ENCODE peak calls at places on chromosomes 7 and 10, in seven cellular contexts. B, H, E, R, L, X and I are unnamed samples.

GRCh38 chr10:93315261-93315660 is 166.9 kb downstream of the MYOF start:
- DNase-seq in X (no peak), B (no peak), E (no peak), L (no peak), R (no peak), H (no peak), I (no peak)

GRCh38 chr10:1182280-1183032 is 126.3 kb downstream of the WDR37 start:
- DNase-seq in R (no peak), B (no peak), X (no peak), E (peak), H (no peak), L (no peak), I (no peak)

GRCh38 chr10:131885391-131886165 is 15.2 kb upstream of the PPP2R2D start:
- DNase-seq in X (peak), E (peak), B (no peak), R (peak), H (peak), L (peak), I (peak)

GRCh38 chr10:129945941-129946760 is 17.9 kb downstream of the EBF3 start:
- DNase-seq in B (peak), X (no peak), L (no peak), E (no peak), R (no peak), H (no peak), I (no peak)

GRCh38 chr7:41828911-41829310 is 126.0 kb upstream of the INHBA start:
- DNase-seq in L (no peak), H (no peak), B (no peak), X (no peak), E (no peak), R (no peak), I (no peak)

GRCh38 chr10:31341552-31341951 is 22.5 kb downstream of the ZEB1 start:
- DNase-seq in B (no peak), R (no peak), E (no peak), X (no peak), H (no peak), L (no peak), I (no peak)

GRCh38 chr10:67788028-67788886 is 49.7 kb downstream of the DNAJC12 start:
- DNase-seq in E (peak), L (peak), X (peak), B (peak), R (peak), H (peak), I (peak)

GRCh38 chr10:93206652-93207051 is 133.0 kb downstream of the CYP26A1 start:
- DNase-seq in B (no peak), H (peak), L (no peak), R (no peak), E (no peak), X (no peak), I (no peak)

GRCh38 chr10:97547889-97548485 is 24.6 kb upstream of the ANKRD2 start:
- DNase-seq in R (no peak), L (no peak), H (no peak), B (peak), X (no peak), E (no peak), I (no peak)

GRCh38 chr7:83468251-83468739 is 180.6 kb downstream of the SEMA3E start:
- DNase-seq in X (no peak), R (peak), E (no peak), L (peak), H (peak), B (peak), I (peak)

GRCh38 chr7:82146491-82146890 is 297.1 kb downstream of the CACNA2D1 start:
- DNase-seq in X (no peak), H (no peak), E (no peak), L (no peak), R (no peak), B (no peak), I (no peak)

GRCh38 chr10:50362547-50363125 is 111.3 kb upstream of the ASAH2 start:
- DNase-seq in L (no peak), R (no peak), X (no peak), H (no peak), E (no peak), B (peak), I (no peak)

GRCh38 chr7:156496491-156497264 is 143.9 kb upstream of the RNF32 start:
- DNase-seq in R (no peak), E (no peak), L (no peak), X (no peak), H (no peak), B (no peak), I (no peak)

GRCh38 chr7:122651451-122651850 is 47.5 kb downstream of the RNF133 start:
- DNase-seq in H (no peak), X (no peak), L (no peak), R (no peak), E (no peak), B (no peak), I (no peak)

GRCh38 chr7:27608776-27609495 is 53.7 kb downstream of the HIBADH start:
- DNase-seq in H (no peak), B (peak), E (no peak), R (no peak), X (no peak), L (no peak), I (no peak)

GRCh38 chr10:24128066-24128751 is 80.7 kb upstream of the KIAA1217 start:
- DNase-seq in E (no peak), H (no peak), B (no peak), L (peak), X (no peak), R (no peak), I (no peak)

GRCh38 chr7:28854750-28855074 is 103.4 kb downstream of the TRIL start:
- DNase-seq in E (no peak), B (no peak), L (no peak), X (no peak), H (no peak), R (no peak), I (no peak)

GRCh38 chr10:59954296-59954695 is 47.9 kb upstream of the CCDC6 start:
- DNase-seq in H (no peak), B (no peak), X (no peak), R (no peak), L (no peak), E (no peak), I (no peak)

GRCh38 chr10:73591935-73592699 is 975 bp upstream of the USP54 start:
- DNase-seq in L (no peak), R (peak), X (peak), H (peak), B (peak), E (no peak), I (peak)

GRCh38 chr7:33933611-33934281 is 28.4 kb downstream of the BMPER start:
- DNase-seq in E (no peak), H (no peak), R (no peak), L (peak), X (no peak), B (peak), I (no peak)

GRCh38 chr7:96013836-96014235 is 241.5 kb downstream of the DYNC1I1 start:
- DNase-seq in L (no peak), E (no peak), H (no peak), X (no peak), B (no peak), R (no peak), I (no peak)

GRCh38 chr7:106165328-106165727 is 53.2 kb upstream of the SYPL1 start:
- DNase-seq in X (no peak), H (no peak), R (no peak), L (no peak), B (peak), E (no peak), I (no peak)

GRCh38 chr10:72692057-72692891 is at the start of gene MCU:
- DNase-seq in B (peak), X (peak), E (peak), R (peak), H (peak), L (peak), I (peak)

GRCh38 chr7:53315986-53316385 is 280.6 kb downstream of the POM121L12 start:
- DNase-seq in H (peak), R (no peak), L (no peak), X (no peak), E (no peak), B (no peak), I (peak)

GRCh38 chr10:31871266-31871887 is 57.3 kb downstream of the ARHGAP12 start:
- DNase-seq in E (no peak), H (no peak), X (no peak), B (peak), R (no peak), L (no peak), I (no peak)

GRCh38 chr7:76233538-76234281 is 32.0 kb downstream of the SRRM3 start:
- DNase-seq in H (peak), X (no peak), B (no peak), R (no peak), L (no peak), E (no peak), I (peak)

GRCh38 chr7:105830405-105831218 is 45.8 kb downstream of the ATXN7L1 start:
- DNase-seq in L (peak), H (no peak), R (no peak), E (no peak), X (no peak), B (peak), I (no peak)

GRCh38 chr7:139232893-139233292 is 1.9 kb downstream of the UBN2 start:
- DNase-seq in L (no peak), H (no peak), E (no peak), X (no peak), R (no peak), B (peak), I (no peak)

GRCh38 chr7:94397721-94398120 is 3.0 kb downstream of the COL1A2 start:
- DNase-seq in R (no peak), H (no peak), B (no peak), X (no peak), E (no peak), L (no peak), I (no peak)

GRCh38 chr10:94403823-94404228 is 1.5 kb downstream of the TBC1D12 start:
- DNase-seq in E (no peak), B (peak), L (no peak), H (no peak), R (no peak), X (no peak), I (no peak)

GRCh38 chr10:50033481-50033880 is 34.3 kb upstream of the WASHC2A start:
- DNase-seq in H (no peak), X (no peak), E (no peak), L (no peak), R (no peak), B (peak), I (no peak)